ENCODE peak calls at places on chromosomes 7 and 10, in ten cellular contexts. X, H, V, E, A, S, L, R, G and F are unnamed samples.

GRCh38 chr7:128847721-128848211 is 14.9 kb upstream of the ATP6V1F start:
- DNase-seq in V (no peak), A (no peak), E (no peak), S (no peak), X (no peak), G (no peak), L (no peak), H (no peak), R (no peak), F (no peak)

GRCh38 chr10:86017841-86018734 is 348.5 kb downstream of the GRID1 start:
- DNase-seq in V (no peak), H (no peak), S (no peak), E (no peak), R (peak; percentile 43), X (no peak), L (no peak), G (no peak), A (no peak), F (no peak)

GRCh38 chr7:99002146-99002826 is 124.0 kb downstream of the TRRAP start:
- DNase-seq in A (no peak), H (no peak), G (no peak), S (no peak), X (no peak), R (no peak), V (no peak), E (no peak), L (no peak), F (no peak)

GRCh38 chr7:45189151-45189970 is 31.8 kb downstream of the RAMP3 start:
- DNase-seq in X (no peak), A (no peak), G (no peak), S (no peak), E (no peak), R (no peak), H (no peak), L (no peak), V (no peak), F (no peak)

GRCh38 chr7:21580073-21580521 is 37.3 kb downstream of the DNAH11 start:
- DNase-seq in S (peak; percentile 2), A (no peak), G (peak; percentile 68), H (peak; percentile 53), V (no peak), R (no peak), X (no peak), L (peak; percentile 68), E (peak; percentile 11), F (peak; percentile 85)

GRCh38 chr7:18064242-18064838 is 36.7 kb upstream of the PRPS1L1 start:
- DNase-seq in R (no peak), X (no peak), H (peak; percentile 32), A (no peak), L (peak; percentile 12), E (peak; percentile 11), G (peak; percentile 4), V (no peak), S (no peak), F (no peak)

GRCh38 chr7:102077081-102077480 is 209.6 kb upstream of the SH2B2 start:
- DNase-seq in H (no peak), E (no peak), A (no peak), V (no peak), X (no peak), L (no peak), G (no peak), R (no peak), S (no peak), F (no peak)

GRCh38 chr10:43299579-43299978 is 32.7 kb upstream of the RASGEF1A start:
- DNase-seq in H (no peak), A (no peak), E (no peak), V (no peak), X (no peak), S (no peak), L (no peak), R (no peak), G (no peak), F (no peak)

GRCh38 chr7:30348083-30348560 is 63.7 kb downstream of the ZNRF2 start:
- DNase-seq in R (no peak), G (peak; percentile 83), L (peak; percentile 85), X (no peak), H (peak; percentile 94), E (peak; percentile 73), S (peak; percentile 93), V (no peak), A (no peak), F (peak; percentile 88)

GRCh38 chr7:16431646-16432424 is 10.5 kb upstream of the CRPPA start:
- DNase-seq in H (peak; percentile 47), X (no peak), S (no peak), E (peak; percentile 65), G (peak; percentile 48), R (no peak), V (no peak), A (no peak), L (peak; percentile 38), F (peak; percentile 14)

GRCh38 chr7:82109288-82109687 is 334.3 kb downstream of the CACNA2D1 start:
- DNase-seq in R (no peak), V (no peak), A (no peak), E (peak; percentile 39), H (peak; percentile 67), S (peak; percentile 35), X (no peak), L (peak; percentile 67), G (peak; percentile 54), F (peak; percentile 41)

GRCh38 chr10:93319855-93320254 is 162.3 kb downstream of the MYOF start:
- DNase-seq in G (peak; percentile 25), L (peak; percentile 38), E (no peak), V (no peak), X (no peak), S (no peak), A (no peak), R (no peak), H (peak; percentile 58), F (no peak)

GRCh38 chr7:131157530-131158243 is 170.0 kb upstream of the MKLN1 start:
- DNase-seq in L (peak; percentile 50), E (peak; percentile 55), A (peak; percentile 64), X (no peak), G (peak; percentile 68), V (no peak), S (peak; percentile 62), R (peak; percentile 94), H (peak; percentile 89), F (peak; percentile 17)

GRCh38 chr10:32169556-32169955 is 113.3 kb upstream of the KIF5B start:
- DNase-seq in R (no peak), E (no peak), G (no peak), H (no peak), V (no peak), L (no peak), A (no peak), X (no peak), S (no peak), F (no peak)

GRCh38 chr10:49592726-49593563 is 17.2 kb upstream of the SLC18A3 start:
- DNase-seq in V (peak; percentile 18), L (peak; percentile 68), G (peak; percentile 80), X (no peak), A (no peak), H (peak; percentile 47), E (peak; percentile 62), R (no peak), S (no peak), F (peak; percentile 49)

GRCh38 chr10:112004075-112004474 is 179.5 kb downstream of the GPAM start:
- DNase-seq in A (no peak), S (no peak), H (no peak), E (no peak), V (no peak), L (no peak), G (no peak), R (no peak), X (no peak), F (no peak)
- TF ChIP-seq CTCF in A (no peak), S (no peak), H (no peak), E (no peak), V (no peak), L (no peak), G (no peak), R (no peak), X (no peak), F (no peak)

DNA sequence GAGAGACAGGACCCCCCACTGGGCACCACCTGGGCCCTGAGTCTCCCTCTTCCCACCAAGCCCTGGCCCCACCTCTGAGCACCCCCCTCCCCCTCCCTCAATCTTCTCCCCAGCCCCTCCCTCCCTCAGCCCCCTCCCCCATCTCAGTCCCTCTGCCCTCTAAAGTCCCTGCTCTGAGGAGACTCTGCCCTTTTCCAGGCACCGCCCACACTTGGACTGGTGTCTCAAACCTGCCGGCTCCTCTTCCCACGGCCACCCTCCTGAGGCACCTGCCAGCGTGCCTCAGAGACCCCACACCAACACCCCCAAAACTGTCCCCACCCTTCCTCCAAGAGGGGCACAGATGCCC is 34.7 kb upstream of the HSPB1 start:
- DNase-seq in H (no peak), A (no peak), S (no peak), R (no peak), L (no peak), G (no peak), E (no peak), X (no peak), V (no peak), F (no peak)
- H3K4me3 ChIP-seq in H (no peak overlapping the region), A (no peak overlapping the region), S (no peak overlapping the region), R (no peak overlapping the region), L (no peak overlapping the region), G (no peak overlapping the region), E (peak overlapping the region; percentile 51), X (peak overlapping the region; percentile 45), V (no peak overlapping the region), F (no peak overlapping the region)

DNA sequence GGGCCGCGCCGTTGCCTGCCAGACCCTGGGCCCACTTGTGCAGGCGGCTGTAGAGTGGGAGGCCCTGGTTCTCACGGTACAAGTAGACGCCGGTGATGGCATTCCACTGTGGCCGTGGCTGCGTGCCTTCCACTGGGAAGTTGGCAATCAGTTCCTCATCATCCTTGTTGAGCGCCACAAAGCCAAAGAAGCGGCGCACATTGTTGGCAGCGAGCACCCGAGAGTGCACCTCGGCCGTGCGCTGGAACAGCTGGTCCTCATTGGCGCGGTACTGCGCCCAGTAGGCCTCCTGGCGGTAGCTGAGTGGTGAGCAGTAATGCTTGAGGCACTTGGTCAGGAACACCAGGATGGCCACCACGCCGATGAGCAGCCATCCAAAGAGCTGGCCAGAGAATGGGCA is 5.0 kb downstream of the CALHM2 start:
- DNase-seq in X (no peak), R (no peak), S (no peak), G (no peak), A (no peak), H (no peak), E (no peak), V (no peak), L (no peak), F (no peak)
- TF ChIP-seq CTCF in X (no peak), R (no peak), S (no peak), G (no peak), A (no peak), H (no peak), E (no peak), V (no peak), L (no peak), F (no peak)

GRCh38 chr7:28958235-28958945 is at the start of gene TRIL:
- DNase-seq in V (no peak), L (peak; percentile 69), S (no peak), E (no peak), A (peak; percentile 85), H (peak; percentile 70), R (no peak), X (no peak), G (peak; percentile 80), F (peak; percentile 61)
- H3K4me3 ChIP-seq in V (peak within 1 kb of the TSS; percentile 8), L (peak within 1 kb of the TSS; percentile 54), S (peak within 1 kb of the TSS; percentile 38), E (no peak within 1 kb of the TSS), A (peak within 1 kb of the TSS; percentile 78), H (peak within 1 kb of the TSS; percentile 33), R (peak within 1 kb of the TSS; percentile 69), X (peak within 1 kb of the TSS; percentile 48), G (peak within 1 kb of the TSS; percentile 57), F (peak within 1 kb of the TSS; percentile 39)